ENCODE peak calls at places on chromosomes 6 and 20, in four cellular contexts. One of them, this sample, is unnamed.
A peak's percentile ranks its signal among the peaks of the same experiment; 100 is the strongest.

GRCh38 chr6:140360651-140361050 is 986.2 kb upstream of the CITED2 start:
- DNase-seq in right cardiac atrium: no peak
- DNase-seq in CD4-positive, alpha-beta memory T cell: no peak
- DNase-seq in left ventricle myocardium inferior: no peak
- DNase-seq in this sample: no peak

GRCh38 chr20:31670371-31671228 is 32.9 kb downstream of the COX4I2 start:
- DNase-seq in right cardiac atrium: peak; percentile 72
- DNase-seq in left ventricle myocardium inferior: peak; percentile 78
- DNase-seq in CD4-positive, alpha-beta memory T cell: no peak
- DNase-seq in this sample: no peak

GRCh38 chr6:150320450-150320849 is 48.4 kb upstream of the IYD start:
- DNase-seq in left ventricle myocardium inferior: peak; percentile 73
- DNase-seq in right cardiac atrium: peak; percentile 71
- DNase-seq in CD4-positive, alpha-beta memory T cell: no peak
- DNase-seq in this sample: no peak

GRCh38 chr6:10429638-10430427 is 15.0 kb upstream of the TFAP2A start:
- DNase-seq in left ventricle myocardium inferior: no peak
- DNase-seq in CD4-positive, alpha-beta memory T cell: no peak
- DNase-seq in right cardiac atrium: no peak
- DNase-seq in this sample: no peak

GRCh38 chr6:94251878-94252277 is 832.5 kb upstream of the EPHA7 start:
- DNase-seq in right cardiac atrium: no peak
- DNase-seq in left ventricle myocardium inferior: no peak
- DNase-seq in CD4-positive, alpha-beta memory T cell: no peak
- DNase-seq in this sample: no peak

GRCh38 chr20:1299522-1299921 is 29.4 kb downstream of the SDCBP2 start:
- DNase-seq in right cardiac atrium: no peak
- DNase-seq in CD4-positive, alpha-beta memory T cell: peak; percentile 23
- DNase-seq in left ventricle myocardium inferior: no peak
- DNase-seq in this sample: peak; percentile 37

GRCh38 chr6:43014434-43014909 is 423 bp downstream of the KLHDC3 start:
- DNase-seq in left ventricle myocardium inferior: no peak
- DNase-seq in right cardiac atrium: no peak
- DNase-seq in CD4-positive, alpha-beta memory T cell: no peak
- DNase-seq in this sample: no peak

GRCh38 chr6:12485226-12485764 is 195.1 kb downstream of the EDN1 start:
- DNase-seq in left ventricle myocardium inferior: no peak
- DNase-seq in CD4-positive, alpha-beta memory T cell: no peak
- DNase-seq in right cardiac atrium: no peak
- DNase-seq in this sample: no peak

GRCh38 chr6:10719386-10720228 is 3.3 kb upstream of the TMEM14C start:
- DNase-seq in left ventricle myocardium inferior: peak; percentile 55
- DNase-seq in right cardiac atrium: peak; percentile 67
- DNase-seq in CD4-positive, alpha-beta memory T cell: peak; percentile 26
- DNase-seq in this sample: peak; percentile 62

GRCh38 chr6:128725271-128726233 is 157.4 kb upstream of the LAMA2 start:
- DNase-seq in right cardiac atrium: no peak
- DNase-seq in left ventricle myocardium inferior: no peak
- DNase-seq in CD4-positive, alpha-beta memory T cell: peak; percentile 13
- DNase-seq in this sample: no peak

GRCh38 chr6:18323935-18324707 is 59.8 kb upstream of the DEK start:
- DNase-seq in left ventricle myocardium inferior: no peak
- DNase-seq in right cardiac atrium: no peak
- DNase-seq in CD4-positive, alpha-beta memory T cell: peak; percentile 47
- DNase-seq in this sample: no peak

GRCh38 chr20:38748863-38749153 is 548 bp downstream of the ACTR5 start:
- DNase-seq in left ventricle myocardium inferior: no peak
- DNase-seq in right cardiac atrium: no peak
- DNase-seq in CD4-positive, alpha-beta memory T cell: no peak
- DNase-seq in this sample: no peak

GRCh38 chr6:18260448-18261106 is 3.8 kb downstream of the DEK start:
- DNase-seq in left ventricle myocardium inferior: no peak
- DNase-seq in CD4-positive, alpha-beta memory T cell: no peak
- DNase-seq in right cardiac atrium: no peak
- DNase-seq in this sample: no peak

GRCh38 chr6:130625825-130626500 is 201.2 kb upstream of the SMLR1 start:
- DNase-seq in left ventricle myocardium inferior: no peak
- DNase-seq in CD4-positive, alpha-beta memory T cell: no peak
- DNase-seq in right cardiac atrium: no peak
- DNase-seq in this sample: no peak

GRCh38 chr6:42550277-42550676 is 13.6 kb upstream of the UBR2 start:
- DNase-seq in right cardiac atrium: no peak
- DNase-seq in CD4-positive, alpha-beta memory T cell: no peak
- DNase-seq in left ventricle myocardium inferior: no peak
- DNase-seq in this sample: no peak

GRCh38 chr20:63378626-63379025 is 17.5 kb upstream of the CHRNA4 start:
- DNase-seq in CD4-positive, alpha-beta memory T cell: no peak
- DNase-seq in left ventricle myocardium inferior: no peak
- DNase-seq in right cardiac atrium: no peak
- DNase-seq in this sample: no peak

GRCh38 chr6:45922728-45923351 is 92.8 kb downstream of the CLIC5 start:
- DNase-seq in CD4-positive, alpha-beta memory T cell: peak; percentile 45
- DNase-seq in left ventricle myocardium inferior: peak; percentile 44
- DNase-seq in right cardiac atrium: peak; percentile 63
- DNase-seq in this sample: peak; percentile 34

GRCh38 chr20:6735913-6736845 is 31.3 kb upstream of the BMP2 start:
- DNase-seq in CD4-positive, alpha-beta memory T cell: no peak
- DNase-seq in left ventricle myocardium inferior: peak; percentile 33
- DNase-seq in right cardiac atrium: peak; percentile 37
- DNase-seq in this sample: no peak

GRCh38 chr6:129748212-129748900 is 38.4 kb upstream of the ARHGAP18 start:
- DNase-seq in left ventricle myocardium inferior: no peak
- DNase-seq in right cardiac atrium: no peak
- DNase-seq in CD4-positive, alpha-beta memory T cell: peak; percentile 58
- DNase-seq in this sample: peak; percentile 31

GRCh38 chr20:60000271-60001026 is 42.2 kb downstream of the CDH26 start:
- DNase-seq in left ventricle myocardium inferior: no peak
- DNase-seq in CD4-positive, alpha-beta memory T cell: no peak
- DNase-seq in right cardiac atrium: no peak
- DNase-seq in this sample: no peak

GRCh38 chr6:69894578-69895347 is 28.4 kb downstream of the COL19A1 start:
- DNase-seq in left ventricle myocardium inferior: no peak
- DNase-seq in CD4-positive, alpha-beta memory T cell: no peak
- DNase-seq in right cardiac atrium: no peak
- DNase-seq in this sample: no peak

GRCh38 chr6:73264446-73264845 is 1.4 kb upstream of the KHDC1 start:
- DNase-seq in CD4-positive, alpha-beta memory T cell: no peak
- DNase-seq in left ventricle myocardium inferior: no peak
- DNase-seq in right cardiac atrium: no peak
- DNase-seq in this sample: no peak

GRCh38 chr20:3751284-3751663 is 16.3 kb downstream of the ADISSP start:
- DNase-seq in right cardiac atrium: no peak
- DNase-seq in left ventricle myocardium inferior: no peak
- DNase-seq in CD4-positive, alpha-beta memory T cell: no peak
- DNase-seq in this sample: no peak
- H3K4me3 ChIP-seq in right cardiac atrium: no peak overlapping the region
- H3K4me3 ChIP-seq in left ventricle myocardium inferior: peak overlapping the region; percentile 59
- H3K4me3 ChIP-seq in CD4-positive, alpha-beta memory T cell: no peak overlapping the region
- H3K4me3 ChIP-seq in this sample: no peak overlapping the region

DNA sequence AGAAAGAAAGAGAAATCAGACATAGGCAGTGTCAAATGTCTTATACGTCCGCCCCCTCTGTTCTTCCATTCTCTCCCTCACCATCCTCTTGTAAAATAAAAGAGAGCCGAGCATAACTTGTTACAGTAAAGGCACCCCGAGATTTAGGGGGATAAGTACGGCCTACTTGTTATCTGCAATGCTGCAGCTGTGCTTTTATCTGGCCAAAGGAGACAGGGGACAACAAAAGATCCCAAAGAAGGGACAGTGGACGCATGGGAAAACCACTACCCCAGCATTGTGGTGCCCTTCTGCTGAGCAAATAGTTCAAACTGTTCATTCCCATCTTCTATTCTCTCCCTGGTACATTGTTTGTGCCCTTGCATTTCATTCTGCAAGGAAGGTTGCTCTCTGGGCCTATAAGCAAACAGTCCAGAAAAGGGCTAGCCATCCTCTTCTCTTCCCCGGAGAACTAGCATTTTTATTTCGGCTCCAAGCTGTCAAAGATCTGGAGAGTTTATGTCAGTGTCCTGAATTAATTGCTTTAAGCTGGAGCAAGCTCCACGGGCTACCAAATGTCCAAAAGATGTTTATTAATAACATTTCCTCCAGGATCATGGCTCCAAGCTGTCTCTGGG is 22.3 kb downstream of the FOXA2 start:
- DNase-seq in left ventricle myocardium inferior: no peak
- DNase-seq in CD4-positive, alpha-beta memory T cell: no peak
- DNase-seq in right cardiac atrium: no peak
- DNase-seq in this sample: no peak
- H3K27me3 ChIP-seq in left ventricle myocardium inferior: peaks cover 100% of the 10 kb centered on the region
- H3K27me3 ChIP-seq in CD4-positive, alpha-beta memory T cell: peaks cover 5% of the 10 kb centered on the region
- H3K27me3 ChIP-seq in right cardiac atrium: peaks cover 7% of the 10 kb centered on the region
- H3K27me3 ChIP-seq in this sample: no peaks in the 10 kb centered on the region

GRCh38 chr6:89997456-89998445 is 103.5 kb downstream of the GJA10 start:
- DNase-seq in CD4-positive, alpha-beta memory T cell: no peak
- DNase-seq in left ventricle myocardium inferior: no peak
- DNase-seq in right cardiac atrium: peak; percentile 18
- DNase-seq in this sample: no peak
- H3K27ac ChIP-seq in CD4-positive, alpha-beta memory T cell: no peak overlapping the region
- H3K27ac ChIP-seq in left ventricle myocardium inferior: no peak overlapping the region
- H3K27ac ChIP-seq in right cardiac atrium: no peak overlapping the region
- H3K27ac ChIP-seq in this sample: no peak overlapping the region

GRCh38 chr6:44731485-44732095 is 344.1 kb downstream of the CDC5L start:
- DNase-seq in CD4-positive, alpha-beta memory T cell: no peak
- DNase-seq in left ventricle myocardium inferior: no peak
- DNase-seq in right cardiac atrium: no peak
- DNase-seq in this sample: no peak
- H3K4me3 ChIP-seq in CD4-positive, alpha-beta memory T cell: no peak overlapping the region
- H3K4me3 ChIP-seq in left ventricle myocardium inferior: no peak overlapping the region
- H3K4me3 ChIP-seq in right cardiac atrium: no peak overlapping the region
- H3K4me3 ChIP-seq in this sample: no peak overlapping the region

DNA sequence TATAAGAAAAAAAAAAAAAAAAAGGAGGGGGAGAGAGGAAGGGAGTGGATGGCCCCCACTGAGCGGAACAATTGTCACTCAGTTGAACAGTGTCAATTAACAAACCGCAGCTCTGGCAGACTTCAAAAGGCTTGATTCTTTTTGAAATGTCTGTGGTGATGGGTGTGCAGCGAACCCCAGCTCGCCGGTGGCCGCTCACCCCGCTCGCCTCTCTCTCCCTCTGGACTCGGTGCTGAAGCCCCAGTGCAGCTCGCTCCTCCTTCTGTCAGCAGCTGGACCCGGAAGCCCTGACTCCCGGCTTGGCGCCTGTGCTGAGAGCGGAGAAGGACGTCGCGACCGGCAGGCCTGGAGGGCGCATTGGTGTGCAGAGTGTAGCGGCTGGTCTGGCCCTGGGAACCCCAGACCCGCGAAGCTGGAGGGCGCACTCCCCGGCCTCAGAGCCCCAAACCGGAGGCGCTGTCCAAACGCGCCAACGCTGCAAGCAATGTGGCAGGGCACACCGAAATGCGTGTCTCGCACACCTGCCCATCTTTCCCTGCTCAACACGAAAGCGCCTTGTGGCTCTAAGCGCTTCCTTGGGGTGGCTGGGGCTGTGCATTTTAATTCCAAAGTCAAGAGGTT is 3.4 kb downstream of the LINC00237 start:
- DNase-seq in CD4-positive, alpha-beta memory T cell: peak; percentile 59
- DNase-seq in right cardiac atrium: peak; percentile 39
- DNase-seq in left ventricle myocardium inferior: peak; percentile 40
- DNase-seq in this sample: peak; percentile 63
- H3K27me3 ChIP-seq in CD4-positive, alpha-beta memory T cell: peaks cover 67% of the 10 kb centered on the region
- H3K27me3 ChIP-seq in right cardiac atrium: peaks cover 1% of the 10 kb centered on the region
- H3K27me3 ChIP-seq in left ventricle myocardium inferior: peaks cover 100% of the 10 kb centered on the region
- H3K27me3 ChIP-seq in this sample: peaks cover 90% of the 10 kb centered on the region

GRCh38 chr6:111663692-111664564 is 58.2 kb upstream of the TRAF3IP2 start:
- DNase-seq in CD4-positive, alpha-beta memory T cell: no peak
- DNase-seq in right cardiac atrium: peak; percentile 74
- DNase-seq in left ventricle myocardium inferior: peak; percentile 74
- DNase-seq in this sample: no peak

GRCh38 chr6:111662794-111663231 is 57.1 kb upstream of the TRAF3IP2 start:
- DNase-seq in left ventricle myocardium inferior: no peak
- DNase-seq in CD4-positive, alpha-beta memory T cell: no peak
- DNase-seq in right cardiac atrium: no peak
- DNase-seq in this sample: no peak

GRCh38 chr6:111664565-111665039 is 58.9 kb upstream of the TRAF3IP2 start:
- DNase-seq in CD4-positive, alpha-beta memory T cell: no peak
- DNase-seq in left ventricle myocardium inferior: no peak
- DNase-seq in right cardiac atrium: peak; percentile 38
- DNase-seq in this sample: no peak

GRCh38 chr6:111662192-111662793 is 56.6 kb upstream of the TRAF3IP2 start:
- DNase-seq in left ventricle myocardium inferior: no peak
- DNase-seq in CD4-positive, alpha-beta memory T cell: no peak
- DNase-seq in right cardiac atrium: no peak
- DNase-seq in this sample: no peak

GRCh38 chr6:111663232-111663631 is 57.6 kb upstream of the TRAF3IP2 start:
- DNase-seq in CD4-positive, alpha-beta memory T cell: no peak
- DNase-seq in right cardiac atrium: peak; percentile 66
- DNase-seq in left ventricle myocardium inferior: peak; percentile 59
- DNase-seq in this sample: no peak
- H3K27ac ChIP-seq in CD4-positive, alpha-beta memory T cell: no peak overlapping the region
- H3K27ac ChIP-seq in right cardiac atrium: peak overlapping the region; percentile 97
- H3K27ac ChIP-seq in left ventricle myocardium inferior: peak overlapping the region; percentile 78
- H3K27ac ChIP-seq in this sample: no peak overlapping the region

GRCh38 chr20:44180814-44181213 is 6.2 kb downstream of the JPH2 start:
- DNase-seq in right cardiac atrium: peak; percentile 39
- DNase-seq in left ventricle myocardium inferior: peak; percentile 72
- DNase-seq in CD4-positive, alpha-beta memory T cell: no peak
- DNase-seq in this sample: no peak
- H3K4me3 ChIP-seq in right cardiac atrium: peak overlapping the region; percentile 21
- H3K4me3 ChIP-seq in left ventricle myocardium inferior: peak overlapping the region; percentile 72
- H3K4me3 ChIP-seq in CD4-positive, alpha-beta memory T cell: no peak overlapping the region
- H3K4me3 ChIP-seq in this sample: no peak overlapping the region

GRCh38 chr20:9506964-9507369 is 7.4 kb upstream of the LAMP5 start:
- DNase-seq in CD4-positive, alpha-beta memory T cell: no peak
- DNase-seq in left ventricle myocardium inferior: no peak
- DNase-seq in right cardiac atrium: no peak
- DNase-seq in this sample: no peak
- H3K27me3 ChIP-seq in CD4-positive, alpha-beta memory T cell: no peaks in the 10 kb centered on the region
- H3K27me3 ChIP-seq in left ventricle myocardium inferior: peaks cover 79% of the 10 kb centered on the region
- H3K27me3 ChIP-seq in right cardiac atrium: no peaks in the 10 kb centered on the region
- H3K27me3 ChIP-seq in this sample: no peaks in the 10 kb centered on the region

GRCh38 chr6:38906582-38906981 is 142.0 kb upstream of the GLP1R start:
- DNase-seq in CD4-positive, alpha-beta memory T cell: no peak
- DNase-seq in left ventricle myocardium inferior: no peak
- DNase-seq in right cardiac atrium: no peak
- DNase-seq in this sample: no peak
- H3K27ac ChIP-seq in CD4-positive, alpha-beta memory T cell: no peak overlapping the region
- H3K27ac ChIP-seq in left ventricle myocardium inferior: no peak overlapping the region
- H3K27ac ChIP-seq in right cardiac atrium: no peak overlapping the region
- H3K27ac ChIP-seq in this sample: no peak overlapping the region

DNA sequence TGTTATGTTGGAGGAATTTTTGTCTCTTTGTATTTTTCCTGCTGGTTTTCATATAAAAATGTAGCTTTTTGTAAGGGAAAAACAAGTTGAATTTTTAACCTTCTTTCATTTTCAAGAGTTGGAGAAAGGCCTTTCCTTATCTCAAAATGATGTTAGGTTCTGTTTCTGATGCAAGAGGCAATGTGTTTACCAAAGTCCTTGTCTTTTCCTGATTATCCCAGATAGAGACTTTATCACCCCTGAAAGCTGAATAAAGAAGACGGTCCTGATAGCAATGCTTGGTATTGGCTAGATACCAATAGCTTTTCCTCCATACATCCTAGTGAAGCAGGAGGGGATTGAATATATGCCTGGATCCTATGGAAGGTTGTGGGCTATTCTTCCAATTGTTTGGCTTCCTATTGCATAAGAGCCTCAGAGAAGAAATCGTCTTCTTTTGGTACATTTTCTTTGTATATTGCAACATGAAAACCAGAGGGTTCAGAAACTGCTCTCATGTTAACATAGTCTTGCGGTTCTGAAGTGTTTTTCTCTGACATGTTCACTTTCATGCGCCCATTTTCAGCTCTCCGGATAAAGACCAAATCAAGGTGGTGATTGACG is 5.4 kb downstream of the PNLDC1 start:
- DNase-seq in CD4-positive, alpha-beta memory T cell: no peak
- DNase-seq in left ventricle myocardium inferior: no peak
- DNase-seq in right cardiac atrium: no peak
- DNase-seq in this sample: no peak
- H3K4me3 ChIP-seq in CD4-positive, alpha-beta memory T cell: no peak overlapping the region
- H3K4me3 ChIP-seq in left ventricle myocardium inferior: no peak overlapping the region
- H3K4me3 ChIP-seq in right cardiac atrium: no peak overlapping the region
- H3K4me3 ChIP-seq in this sample: no peak overlapping the region

This sample was measured in CD8-positive, alpha-beta memory T cell.